ENCODE peak calls at places on chromosomes 2 and 18, in five cellular contexts. P, W, K, B and F are unnamed samples.

GRCh38 chr18:33201509-33201926 is 239.0 kb downstream of the CCDC178 start:
- DNase-seq in P (peak), W (no peak), K (no peak), B (no peak), F (no peak)

GRCh38 chr2:139122711-139123158 is 342.5 kb upstream of the NXPH2 start:
- DNase-seq in P (peak), W (no peak), K (no peak), B (no peak), F (no peak)

GRCh38 chr2:230643576-230644291 is 68.9 kb upstream of the CAB39 start:
- DNase-seq in P (no peak), W (no peak), K (no peak), B (peak), F (peak)

GRCh38 chr2:96143231-96143847 is 1.9 kb downstream of the DUSP2 start:
- DNase-seq in P (no peak), W (no peak), K (no peak), B (peak), F (no peak)

GRCh38 chr2:71206271-71206670 is 20.6 kb downstream of the PAIP2B start:
- DNase-seq in P (no peak), W (no peak), K (no peak), B (no peak), F (no peak)

GRCh38 chr2:232292395-232293154 is 86.0 kb upstream of the ALPP start:
- DNase-seq in P (peak), W (no peak), K (peak), B (peak), F (no peak)

GRCh38 chr18:55821219-55821618 is 233.2 kb upstream of the TCF4 start:
- DNase-seq in P (no peak), W (no peak), K (no peak), B (no peak), F (no peak)

GRCh38 chr2:191109888-191110287 is 40.9 kb downstream of the STAT4 start:
- DNase-seq in P (no peak), W (no peak), K (no peak), B (no peak), F (no peak)

GRCh38 chr2:128638741-128639477 is 320.2 kb upstream of the HS6ST1 start:
- DNase-seq in P (no peak), W (no peak), K (no peak), B (no peak), F (no peak)

GRCh38 chr2:129929321-129930290 is 49.9 kb upstream of the RAB6C start:
- DNase-seq in P (no peak), W (no peak), K (peak), B (no peak), F (no peak)

GRCh38 chr2:101827246-101827645 is 129.7 kb downstream of the MAP4K4 start:
- DNase-seq in P (peak), W (no peak), K (no peak), B (no peak), F (no peak)

GRCh38 chr2:31312898-31313297 is 78.9 kb downstream of the EHD3 start:
- DNase-seq in P (no peak), W (no peak), K (no peak), B (no peak), F (no peak)

GRCh38 chr2:229714080-229714735 is at the start of gene DNER:
- DNase-seq in P (peak), W (peak), K (no peak), B (no peak), F (no peak)

GRCh38 chr2:171889808-171890207 is 4.2 kb downstream of the SLC25A12 start:
- DNase-seq in P (no peak), W (no peak), K (no peak), B (no peak), F (no peak)

GRCh38 chr2:61065706-61066688 is at the start of gene SANBR:
- DNase-seq in P (peak), W (peak), K (no peak), B (peak), F (peak)

GRCh38 chr2:145023331-145023934 is 503.5 kb upstream of the ZEB2 start:
- DNase-seq in P (no peak), W (no peak), K (no peak), B (no peak), F (no peak)